ENCODE peak calls at places on chromosomes 12 and 14, in eight cellular contexts. I is globus pallidus; N is amygdala; W is small intestine; X is NCI-H1417; Z is glutamatergic neuron; A is stimulated activated CD4-positive, alpha-beta T cell treated with anti-CD3 and anti-CD28 coated beads, Interleukin-2, amount 100 ng/mL, for 24 hours; G is effector CD4-positive, alpha-beta T cell. D is an unnamed sample.

GRCh38 chr14:33516898-33517436 is 433.9 kb downstream of the EGLN3 start:
- DNase-seq in N (no peak), A (no peak), G (no peak), W (no peak), Z (no peak), I (no peak), X (no peak), D (no peak)

GRCh38 chr12:11321980-11322379 is 11.7 kb upstream of the PRB4 start:
- DNase-seq in Z (no peak), N (no peak), X (no peak), G (no peak), A (no peak), W (no peak), I (no peak), D (no peak)

GRCh38 chr12:90922068-90922743 is 32.8 kb downstream of the CCER1 start:
- DNase-seq in A (no peak), Z (no peak), G (no peak), I (no peak), W (peak; percentile 85), N (no peak), X (no peak), D (no peak)

GRCh38 chr14:36619131-36619530 is 36.7 kb upstream of the NKX2-8 start:
- DNase-seq in A (no peak), I (no peak), N (no peak), X (no peak), W (no peak), Z (no peak), G (no peak), D (no peak)

GRCh38 chr12:111160350-111161142 is 208.3 kb downstream of the PHETA1 start:
- DNase-seq in I (no peak), N (no peak), X (no peak), A (no peak), W (no peak), G (no peak), Z (peak; percentile 67), D (no peak)

GRCh38 chr14:103713304-103714062 is 1.8 kb downstream of the XRCC3 start:
- DNase-seq in X (no peak), I (no peak), G (no peak), N (no peak), W (no peak), A (no peak), Z (no peak), D (no peak)

GRCh38 chr14:103522649-103523582 is at the start of gene CKB:
- DNase-seq in Z (peak; percentile 90), A (peak; percentile 47), W (no peak), X (peak; percentile 87), I (peak; percentile 83), G (no peak), N (no peak), D (no peak)

GRCh38 chr12:41521872-41522379 is 333.8 kb downstream of the PDZRN4 start:
- DNase-seq in W (peak; percentile 8), Z (no peak), N (no peak), A (no peak), I (no peak), X (no peak), G (no peak), D (no peak)

GRCh38 chr12:132489602-132490239 is at the start of gene FBRSL1:
- DNase-seq in W (peak; percentile 88), X (peak; percentile 88), G (peak; percentile 91), I (peak; percentile 88), N (peak; percentile 68), Z (peak; percentile 96), A (peak; percentile 93), D (peak; percentile 95)

GRCh38 chr12:132168311-132169031 is 24.2 kb downstream of the NOC4L start:
- DNase-seq in W (no peak), Z (peak; percentile 12), A (no peak), N (no peak), G (peak; percentile 0), X (no peak), I (no peak), D (no peak)

GRCh38 chr12:1616233-1617066 is 12.6 kb upstream of the WNT5B start:
- DNase-seq in N (no peak), X (no peak), G (no peak), Z (no peak), I (no peak), A (no peak), W (no peak), D (no peak)

GRCh38 chr14:29851397-29851796 is 76.2 kb downstream of the PRKD1 start:
- DNase-seq in Z (no peak), A (no peak), X (no peak), G (no peak), N (no peak), I (no peak), W (no peak), D (no peak)

GRCh38 chr14:64738306-64738879 is 34.2 kb downstream of the PLEKHG3 start:
- DNase-seq in G (no peak), W (no peak), A (no peak), N (no peak), Z (no peak), X (no peak), I (no peak), D (no peak)

GRCh38 chr14:50082308-50082742 is 34.0 kb downstream of the VCPKMT start:
- DNase-seq in Z (no peak), X (no peak), W (no peak), G (peak; percentile 67), I (no peak), A (peak; percentile 46), N (no peak), D (peak; percentile 48)

GRCh38 chr12:51683763-51684357 is 92.8 kb downstream of the SCN8A start:
- DNase-seq in A (no peak), W (no peak), G (no peak), I (no peak), N (no peak), X (no peak), Z (no peak), D (no peak)

GRCh38 chr12:66584673-66585072 is 94.2 kb downstream of the GRIP1 start:
- DNase-seq in Z (no peak), A (no peak), W (no peak), X (no peak), I (no peak), N (no peak), G (no peak), D (no peak)